ENCODE peak calls at places on chromosome 6, in six cellular contexts. Y, H, X, K, J and O are unnamed samples.

GRCh38 chr6:84409911-84410310 is 182.5 kb upstream of the CEP162 start:
- DNase-seq in Y (no peak), H (no peak), X (no peak), K (no peak), J (no peak), O (no peak)

GRCh38 chr6:148364056-148364844 is 21.6 kb downstream of the SASH1 start:
- DNase-seq in Y (no peak), H (no peak), X (no peak), K (no peak), J (no peak), O (no peak)

GRCh38 chr6:113980937-113981554 is 10.1 kb upstream of the HDAC2 start:
- DNase-seq in Y (no peak), H (peak), X (peak), K (no peak), J (no peak), O (peak)

GRCh38 chr6:26156850-26157149 is 69.6 kb downstream of the HFE start:
- DNase-seq in Y (no peak), H (no peak), X (no peak), K (no peak), J (no peak), O (no peak)

GRCh38 chr6:136607932-136608772 is 57.9 kb upstream of the MAP7 start:
- DNase-seq in Y (no peak), H (peak), X (peak), K (no peak), J (peak), O (peak)

GRCh38 chr6:5638666-5639065 is 368.1 kb downstream of the NRN1 start:
- DNase-seq in Y (no peak), H (no peak), X (no peak), K (no peak), J (no peak), O (no peak)

GRCh38 chr6:22263748-22264147 is 33.1 kb downstream of the PRL start:
- DNase-seq in Y (no peak), H (no peak), X (no peak), K (no peak), J (no peak), O (no peak)

GRCh38 chr6:111769365-111770127 is 103.7 kb downstream of the FYN start:
- DNase-seq in Y (no peak), H (no peak), X (no peak), K (no peak), J (no peak), O (no peak)

GRCh38 chr6:126546771-126547170 is 206.9 kb downstream of the CENPW start:
- DNase-seq in Y (no peak), H (no peak), X (no peak), K (no peak), J (no peak), O (no peak)